ENCODE peak calls at places on chromosome 20, in seven cellular contexts. One of them, this sample, is unnamed.

GRCh38 chr20:49914310-49915117 is 815 bp downstream of the SPATA2 start:
- DNase-seq in cardiac muscle cell: no peak
- DNase-seq in HFFc6: peak
- DNase-seq in AG04450: no peak
- DNase-seq in AG09319: no peak
- DNase-seq in NB4: peak
- DNase-seq in neural progenitor cell: peak
- DNase-seq in this sample: peak

GRCh38 chr20:50578778-50579165 is 68.6 kb downstream of the PTPN1 start:
- DNase-seq in cardiac muscle cell: no peak
- DNase-seq in AG09319: no peak
- DNase-seq in NB4: no peak
- DNase-seq in HFFc6: no peak
- DNase-seq in AG04450: no peak
- DNase-seq in neural progenitor cell: no peak
- DNase-seq in this sample: no peak

GRCh38 chr20:53827996-53828672 is 234.5 kb upstream of the ZNF217 start:
- DNase-seq in cardiac muscle cell: peak
- DNase-seq in AG04450: peak
- DNase-seq in HFFc6: peak
- DNase-seq in NB4: no peak
- DNase-seq in neural progenitor cell: no peak
- DNase-seq in AG09319: peak
- DNase-seq in this sample: no peak

GRCh38 chr20:23020230-23020629 is 14.9 kb upstream of the SSTR4 start:
- DNase-seq in neural progenitor cell: peak
- DNase-seq in HFFc6: no peak
- DNase-seq in AG09319: no peak
- DNase-seq in NB4: no peak
- DNase-seq in cardiac muscle cell: no peak
- DNase-seq in AG04450: no peak
- DNase-seq in this sample: no peak

GRCh38 chr20:10673176-10673830 is 496 bp downstream of the JAG1 start:
- DNase-seq in NB4: peak
- DNase-seq in HFFc6: peak
- DNase-seq in cardiac muscle cell: peak
- DNase-seq in neural progenitor cell: peak
- DNase-seq in AG04450: no peak
- DNase-seq in AG09319: no peak
- DNase-seq in this sample: peak

GRCh38 chr20:19212524-19213502 is at the start of gene SLC24A3:
- DNase-seq in AG04450: no peak
- DNase-seq in neural progenitor cell: peak
- DNase-seq in NB4: peak
- DNase-seq in HFFc6: no peak
- DNase-seq in AG09319: peak
- DNase-seq in cardiac muscle cell: peak
- DNase-seq in this sample: peak

GRCh38 chr20:17036546-17036945 is 190.3 kb upstream of the PCSK2 start:
- DNase-seq in neural progenitor cell: no peak
- DNase-seq in AG09319: no peak
- DNase-seq in AG04450: no peak
- DNase-seq in NB4: no peak
- DNase-seq in cardiac muscle cell: no peak
- DNase-seq in HFFc6: no peak
- DNase-seq in this sample: no peak

GRCh38 chr20:37418591-37418990 is 72.7 kb downstream of the SRC start:
- DNase-seq in NB4: no peak
- DNase-seq in AG04450: no peak
- DNase-seq in neural progenitor cell: no peak
- DNase-seq in AG09319: no peak
- DNase-seq in HFFc6: no peak
- DNase-seq in cardiac muscle cell: no peak
- DNase-seq in this sample: no peak

GRCh38 chr20:11686900-11687543 is 230.7 kb upstream of the BTBD3 start:
- DNase-seq in neural progenitor cell: peak
- DNase-seq in NB4: no peak
- DNase-seq in AG04450: no peak
- DNase-seq in HFFc6: no peak
- DNase-seq in cardiac muscle cell: peak
- DNase-seq in AG09319: no peak
- DNase-seq in this sample: no peak

GRCh38 chr20:53934421-53935352 is 135.7 kb downstream of the BCAS1 start:
- DNase-seq in HFFc6: peak
- DNase-seq in cardiac muscle cell: peak
- DNase-seq in AG04450: no peak
- DNase-seq in neural progenitor cell: no peak
- DNase-seq in NB4: peak
- DNase-seq in AG09319: peak
- DNase-seq in this sample: peak

GRCh38 chr20:40955326-40955725 is 73.3 kb upstream of the TOP1 start:
- DNase-seq in cardiac muscle cell: no peak
- DNase-seq in neural progenitor cell: no peak
- DNase-seq in HFFc6: no peak
- DNase-seq in AG04450: no peak
- DNase-seq in NB4: no peak
- DNase-seq in AG09319: no peak
- DNase-seq in this sample: no peak

GRCh38 chr20:21804779-21805178 is 99.3 kb downstream of the PAX1 start:
- DNase-seq in NB4: no peak
- DNase-seq in neural progenitor cell: no peak
- DNase-seq in AG09319: no peak
- DNase-seq in AG04450: no peak
- DNase-seq in HFFc6: no peak
- DNase-seq in cardiac muscle cell: no peak
- DNase-seq in this sample: no peak

GRCh38 chr20:53513489-53514298 is 79.9 kb downstream of the ZNF217 start:
- DNase-seq in cardiac muscle cell: no peak
- DNase-seq in neural progenitor cell: peak
- DNase-seq in AG09319: no peak
- DNase-seq in NB4: no peak
- DNase-seq in HFFc6: no peak
- DNase-seq in AG04450: no peak
- DNase-seq in this sample: no peak

GRCh38 chr20:9520096-9520495 is 5.7 kb downstream of the LAMP5 start:
- DNase-seq in AG04450: no peak
- DNase-seq in neural progenitor cell: peak
- DNase-seq in NB4: no peak
- DNase-seq in cardiac muscle cell: no peak
- DNase-seq in AG09319: no peak
- DNase-seq in HFFc6: no peak
- DNase-seq in this sample: no peak

GRCh38 chr20:58482416-58482815 is 32.8 kb downstream of the APCDD1L start:
- DNase-seq in AG04450: no peak
- DNase-seq in neural progenitor cell: no peak
- DNase-seq in HFFc6: peak
- DNase-seq in AG09319: no peak
- DNase-seq in NB4: peak
- DNase-seq in cardiac muscle cell: peak
- DNase-seq in this sample: no peak

GRCh38 chr20:59781236-59781635 is 152.2 kb downstream of the SYCP2 start:
- DNase-seq in HFFc6: no peak
- DNase-seq in neural progenitor cell: no peak
- DNase-seq in AG09319: no peak
- DNase-seq in NB4: no peak
- DNase-seq in AG04450: no peak
- DNase-seq in cardiac muscle cell: no peak
- DNase-seq in this sample: no peak

GRCh38 chr20:59831024-59831900 is 102.2 kb downstream of the SYCP2 start:
- DNase-seq in neural progenitor cell: no peak
- DNase-seq in NB4: no peak
- DNase-seq in AG04450: no peak
- DNase-seq in cardiac muscle cell: no peak
- DNase-seq in AG09319: no peak
- DNase-seq in HFFc6: no peak
- DNase-seq in this sample: peak

GRCh38 chr20:36605309-36606170 is at the start of gene RAB5IF:
- DNase-seq in AG04450: peak
- DNase-seq in NB4: peak
- DNase-seq in AG09319: peak
- DNase-seq in neural progenitor cell: peak
- DNase-seq in HFFc6: peak
- DNase-seq in cardiac muscle cell: peak
- DNase-seq in this sample: peak

GRCh38 chr20:25313608-25314007 is 65.7 kb downstream of the PYGB start:
- DNase-seq in neural progenitor cell: no peak
- DNase-seq in AG04450: no peak
- DNase-seq in HFFc6: no peak
- DNase-seq in AG09319: no peak
- DNase-seq in cardiac muscle cell: no peak
- DNase-seq in NB4: no peak
- DNase-seq in this sample: no peak

GRCh38 chr20:12729326-12729725 is 279.4 kb upstream of the SPTLC3 start:
- DNase-seq in cardiac muscle cell: no peak
- DNase-seq in NB4: no peak
- DNase-seq in AG09319: no peak
- DNase-seq in AG04450: no peak
- DNase-seq in neural progenitor cell: no peak
- DNase-seq in HFFc6: no peak
- DNase-seq in this sample: no peak

GRCh38 chr20:53870426-53871199 is 199.8 kb downstream of the BCAS1 start:
- DNase-seq in NB4: no peak
- DNase-seq in HFFc6: no peak
- DNase-seq in cardiac muscle cell: no peak
- DNase-seq in neural progenitor cell: no peak
- DNase-seq in AG04450: no peak
- DNase-seq in AG09319: no peak
- DNase-seq in this sample: no peak

GRCh38 chr20:21435576-21435975 is 38.2 kb upstream of the NKX2-4 start:
- DNase-seq in AG04450: no peak
- DNase-seq in NB4: no peak
- DNase-seq in neural progenitor cell: peak
- DNase-seq in cardiac muscle cell: no peak
- DNase-seq in AG09319: no peak
- DNase-seq in HFFc6: no peak
- DNase-seq in this sample: no peak

GRCh38 chr20:46182801-46183200 is 64.7 kb downstream of the CD40 start:
- DNase-seq in AG04450: no peak
- DNase-seq in HFFc6: no peak
- DNase-seq in AG09319: no peak
- DNase-seq in NB4: no peak
- DNase-seq in cardiac muscle cell: no peak
- DNase-seq in neural progenitor cell: no peak
- DNase-seq in this sample: no peak

GRCh38 chr20:46179811-46180326 is 61.8 kb downstream of the CD40 start:
- DNase-seq in HFFc6: no peak
- DNase-seq in AG04450: no peak
- DNase-seq in neural progenitor cell: no peak
- DNase-seq in AG09319: no peak
- DNase-seq in cardiac muscle cell: no peak
- DNase-seq in NB4: no peak
- DNase-seq in this sample: no peak

GRCh38 chr20:46183768-46184167 is 65.7 kb downstream of the CD40 start:
- DNase-seq in AG09319: no peak
- DNase-seq in HFFc6: no peak
- DNase-seq in AG04450: no peak
- DNase-seq in neural progenitor cell: no peak
- DNase-seq in cardiac muscle cell: no peak
- DNase-seq in NB4: no peak
- DNase-seq in this sample: no peak

GRCh38 chr20:46185353-46185752 is 67.2 kb downstream of the CD40 start:
- DNase-seq in AG04450: no peak
- DNase-seq in cardiac muscle cell: no peak
- DNase-seq in NB4: no peak
- DNase-seq in neural progenitor cell: no peak
- DNase-seq in HFFc6: no peak
- DNase-seq in AG09319: no peak
- DNase-seq in this sample: no peak

DNA sequence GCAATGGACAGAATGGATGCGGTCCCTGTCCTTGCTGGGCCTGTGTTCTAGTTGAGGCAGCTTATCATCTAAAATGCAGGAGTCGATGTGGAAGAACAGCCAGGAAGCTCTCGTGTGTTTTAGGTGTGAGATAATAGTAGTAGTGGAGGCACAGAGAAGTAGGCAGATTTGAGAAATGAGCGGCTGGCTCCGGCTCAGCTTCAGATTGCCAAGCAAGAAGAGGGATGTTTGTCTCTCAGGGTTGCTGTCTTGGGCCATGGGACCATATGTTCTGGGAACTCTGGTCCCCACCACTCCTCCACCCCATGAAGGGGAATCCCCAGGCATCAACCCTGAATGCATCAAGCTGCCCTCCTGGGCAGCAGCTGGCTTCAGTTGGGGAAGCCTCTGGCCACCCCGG is 64.2 kb downstream of the CD40 start:
- DNase-seq in AG09319: no peak
- DNase-seq in cardiac muscle cell: no peak
- DNase-seq in NB4: no peak
- DNase-seq in AG04450: no peak
- DNase-seq in neural progenitor cell: no peak
- DNase-seq in HFFc6: no peak
- DNase-seq in this sample: no peak
- TF ChIP-seq CTCF in AG09319: no peak
- TF ChIP-seq CTCF in cardiac muscle cell: no peak
- TF ChIP-seq CTCF in NB4: no peak
- TF ChIP-seq CTCF in AG04450: no peak
- TF ChIP-seq CTCF in neural progenitor cell: no peak
- TF ChIP-seq CTCF in HFFc6: no peak
- TF ChIP-seq CTCF in this sample: no peak

GRCh38 chr20:15676815-15677214 is 896.4 kb downstream of the KIF16B start:
- DNase-seq in NB4: no peak
- DNase-seq in AG04450: no peak
- DNase-seq in HFFc6: no peak
- DNase-seq in neural progenitor cell: no peak
- DNase-seq in AG09319: no peak
- DNase-seq in cardiac muscle cell: no peak
- DNase-seq in this sample: no peak
- TF ChIP-seq CTCF in NB4: no peak
- TF ChIP-seq CTCF in AG04450: no peak
- TF ChIP-seq CTCF in HFFc6: no peak
- TF ChIP-seq CTCF in neural progenitor cell: no peak
- TF ChIP-seq CTCF in AG09319: no peak
- TF ChIP-seq CTCF in cardiac muscle cell: no peak
- TF ChIP-seq CTCF in this sample: no peak

GRCh38 chr20:46592580-46593362 is 42.3 kb upstream of the OCSTAMP start:
- DNase-seq in AG04450: no peak
- DNase-seq in cardiac muscle cell: no peak
- DNase-seq in AG09319: no peak
- DNase-seq in HFFc6: no peak
- DNase-seq in NB4: peak
- DNase-seq in neural progenitor cell: no peak
- DNase-seq in this sample: peak
- TF ChIP-seq CTCF in AG04450: no peak
- TF ChIP-seq CTCF in cardiac muscle cell: peak
- TF ChIP-seq CTCF in AG09319: no peak
- TF ChIP-seq CTCF in HFFc6: peak
- TF ChIP-seq CTCF in NB4: peak
- TF ChIP-seq CTCF in neural progenitor cell: peak
- TF ChIP-seq CTCF in this sample: peak

DNA sequence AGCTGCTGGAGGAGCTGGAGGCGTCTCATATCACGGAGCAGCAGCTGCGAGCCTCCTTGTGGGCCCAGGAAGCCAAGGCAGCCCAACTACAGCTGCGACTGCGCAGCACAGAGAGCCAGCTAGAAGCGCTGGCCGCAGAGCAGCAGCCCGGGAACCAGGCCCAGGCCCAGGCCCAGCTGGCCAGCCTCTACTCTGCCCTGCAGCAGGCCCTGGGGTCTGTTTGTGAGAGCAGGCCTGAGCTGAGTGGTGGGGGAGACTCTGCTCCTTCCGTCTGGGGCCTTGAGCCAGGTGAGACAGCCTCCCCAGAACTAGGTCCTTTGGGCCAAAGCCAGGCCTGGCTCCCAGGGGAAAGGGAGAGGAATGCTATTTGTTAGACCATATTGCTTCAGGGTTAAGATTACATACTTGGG is 31.7 kb downstream of the C20orf173 start:
- DNase-seq in HFFc6: no peak
- DNase-seq in cardiac muscle cell: peak
- DNase-seq in AG04450: no peak
- DNase-seq in AG09319: no peak
- DNase-seq in NB4: no peak
- DNase-seq in neural progenitor cell: no peak
- DNase-seq in this sample: no peak
- TF ChIP-seq CTCF in HFFc6: no peak
- TF ChIP-seq CTCF in cardiac muscle cell: no peak
- TF ChIP-seq CTCF in AG04450: no peak
- TF ChIP-seq CTCF in AG09319: no peak
- TF ChIP-seq CTCF in NB4: no peak
- TF ChIP-seq CTCF in neural progenitor cell: no peak
- TF ChIP-seq CTCF in this sample: no peak